ENCODE peak calls at places on chromosomes 11 and 22, in ten cellular contexts. One of them, this sample, is unnamed.

GRCh38 chr11:47750725-47751124 is 16.4 kb downstream of the FNBP4 start:
- DNase-seq in EH: no peak
- DNase-seq in H7: no peak
- DNase-seq in fibroblast of the aortic adventitia: no peak
- DNase-seq in brain microvascular endothelial cell: no peak
- DNase-seq in activated naive CD8-positive, alpha-beta T cell treated with anti-CD3 and anti-CD28 coated beads for 36 hours: no peak
- DNase-seq in body of pancreas: no peak
- DNase-seq in CD4-positive, alpha-beta memory T cell: no peak
- DNase-seq in iris pigment epithelial cell: peak; percentile 21
- DNase-seq in stimulated activated CD4-positive, alpha-beta T cell treated with anti-CD3 and anti-CD28 coated beads, TNF-alpha, amount 100 ng/mL, for 4 hours: no peak
- DNase-seq in this sample: no peak

GRCh38 chr22:48574776-48575566 is 1252.7 kb downstream of the BRD1 start:
- DNase-seq in H7: peak; percentile 100
- DNase-seq in fibroblast of the aortic adventitia: no peak
- DNase-seq in stimulated activated CD4-positive, alpha-beta T cell treated with anti-CD3 and anti-CD28 coated beads, TNF-alpha, amount 100 ng/mL, for 4 hours: no peak
- DNase-seq in iris pigment epithelial cell: peak; percentile 17
- DNase-seq in CD4-positive, alpha-beta memory T cell: no peak
- DNase-seq in body of pancreas: peak; percentile 65
- DNase-seq in EH: no peak
- DNase-seq in brain microvascular endothelial cell: no peak
- DNase-seq in activated naive CD8-positive, alpha-beta T cell treated with anti-CD3 and anti-CD28 coated beads for 36 hours: peak; percentile 70
- DNase-seq in this sample: no peak

GRCh38 chr11:79198203-79198897 is 242.5 kb downstream of the TENM4 start:
- DNase-seq in CD4-positive, alpha-beta memory T cell: no peak
- DNase-seq in activated naive CD8-positive, alpha-beta T cell treated with anti-CD3 and anti-CD28 coated beads for 36 hours: no peak
- DNase-seq in fibroblast of the aortic adventitia: no peak
- DNase-seq in EH: no peak
- DNase-seq in brain microvascular endothelial cell: no peak
- DNase-seq in H7: no peak
- DNase-seq in body of pancreas: no peak
- DNase-seq in iris pigment epithelial cell: no peak
- DNase-seq in stimulated activated CD4-positive, alpha-beta T cell treated with anti-CD3 and anti-CD28 coated beads, TNF-alpha, amount 100 ng/mL, for 4 hours: no peak
- DNase-seq in this sample: no peak

GRCh38 chr22:44091021-44091721 is 67.1 kb downstream of the PARVB start:
- DNase-seq in EH: peak; percentile 20
- DNase-seq in CD4-positive, alpha-beta memory T cell: peak; percentile 18
- DNase-seq in activated naive CD8-positive, alpha-beta T cell treated with anti-CD3 and anti-CD28 coated beads for 36 hours: peak; percentile 55
- DNase-seq in body of pancreas: no peak
- DNase-seq in H7: peak; percentile 76
- DNase-seq in fibroblast of the aortic adventitia: peak; percentile 18
- DNase-seq in brain microvascular endothelial cell: peak; percentile 31
- DNase-seq in stimulated activated CD4-positive, alpha-beta T cell treated with anti-CD3 and anti-CD28 coated beads, TNF-alpha, amount 100 ng/mL, for 4 hours: peak; percentile 10
- DNase-seq in iris pigment epithelial cell: peak; percentile 26
- DNase-seq in this sample: peak; percentile 48

GRCh38 chr22:42056757-42057511 is 13.7 kb downstream of the NAGA start:
- DNase-seq in iris pigment epithelial cell: no peak
- DNase-seq in activated naive CD8-positive, alpha-beta T cell treated with anti-CD3 and anti-CD28 coated beads for 36 hours: no peak
- DNase-seq in stimulated activated CD4-positive, alpha-beta T cell treated with anti-CD3 and anti-CD28 coated beads, TNF-alpha, amount 100 ng/mL, for 4 hours: no peak
- DNase-seq in EH: no peak
- DNase-seq in body of pancreas: no peak
- DNase-seq in fibroblast of the aortic adventitia: no peak
- DNase-seq in CD4-positive, alpha-beta memory T cell: no peak
- DNase-seq in H7: no peak
- DNase-seq in brain microvascular endothelial cell: no peak
- DNase-seq in this sample: no peak

GRCh38 chr11:133762538-133762937 is 82.8 kb downstream of the SPATA19 start:
- DNase-seq in stimulated activated CD4-positive, alpha-beta T cell treated with anti-CD3 and anti-CD28 coated beads, TNF-alpha, amount 100 ng/mL, for 4 hours: no peak
- DNase-seq in H7: no peak
- DNase-seq in activated naive CD8-positive, alpha-beta T cell treated with anti-CD3 and anti-CD28 coated beads for 36 hours: no peak
- DNase-seq in iris pigment epithelial cell: no peak
- DNase-seq in body of pancreas: no peak
- DNase-seq in brain microvascular endothelial cell: no peak
- DNase-seq in fibroblast of the aortic adventitia: no peak
- DNase-seq in CD4-positive, alpha-beta memory T cell: no peak
- DNase-seq in EH: no peak
- DNase-seq in this sample: no peak

GRCh38 chr11:23078289-23078971 is 218.2 kb upstream of the CCDC179 start:
- DNase-seq in CD4-positive, alpha-beta memory T cell: no peak
- DNase-seq in iris pigment epithelial cell: peak; percentile 69
- DNase-seq in EH: peak; percentile 59
- DNase-seq in body of pancreas: no peak
- DNase-seq in brain microvascular endothelial cell: peak; percentile 9
- DNase-seq in fibroblast of the aortic adventitia: peak; percentile 2
- DNase-seq in H7: no peak
- DNase-seq in stimulated activated CD4-positive, alpha-beta T cell treated with anti-CD3 and anti-CD28 coated beads, TNF-alpha, amount 100 ng/mL, for 4 hours: no peak
- DNase-seq in activated naive CD8-positive, alpha-beta T cell treated with anti-CD3 and anti-CD28 coated beads for 36 hours: no peak
- DNase-seq in this sample: no peak

GRCh38 chr11:66950113-66950535 is 8.1 kb downstream of the PC start:
- DNase-seq in activated naive CD8-positive, alpha-beta T cell treated with anti-CD3 and anti-CD28 coated beads for 36 hours: peak; percentile 7
- DNase-seq in H7: peak; percentile 37
- DNase-seq in EH: peak; percentile 87
- DNase-seq in stimulated activated CD4-positive, alpha-beta T cell treated with anti-CD3 and anti-CD28 coated beads, TNF-alpha, amount 100 ng/mL, for 4 hours: no peak
- DNase-seq in body of pancreas: peak; percentile 44
- DNase-seq in brain microvascular endothelial cell: peak; percentile 91
- DNase-seq in iris pigment epithelial cell: peak; percentile 84
- DNase-seq in fibroblast of the aortic adventitia: peak; percentile 60
- DNase-seq in CD4-positive, alpha-beta memory T cell: no peak
- DNase-seq in this sample: peak; percentile 19

GRCh38 chr11:33692013-33692504 is 8.6 kb downstream of the C11orf91 start:
- DNase-seq in stimulated activated CD4-positive, alpha-beta T cell treated with anti-CD3 and anti-CD28 coated beads, TNF-alpha, amount 100 ng/mL, for 4 hours: no peak
- DNase-seq in iris pigment epithelial cell: peak; percentile 98
- DNase-seq in CD4-positive, alpha-beta memory T cell: no peak
- DNase-seq in body of pancreas: peak; percentile 90
- DNase-seq in brain microvascular endothelial cell: peak; percentile 97
- DNase-seq in EH: peak; percentile 99
- DNase-seq in fibroblast of the aortic adventitia: peak; percentile 98
- DNase-seq in activated naive CD8-positive, alpha-beta T cell treated with anti-CD3 and anti-CD28 coated beads for 36 hours: no peak
- DNase-seq in H7: no peak
- DNase-seq in this sample: no peak

GRCh38 chr11:119854521-119854920 is 125.5 kb upstream of the NECTIN1 start:
- DNase-seq in body of pancreas: peak; percentile 6
- DNase-seq in iris pigment epithelial cell: no peak
- DNase-seq in stimulated activated CD4-positive, alpha-beta T cell treated with anti-CD3 and anti-CD28 coated beads, TNF-alpha, amount 100 ng/mL, for 4 hours: no peak
- DNase-seq in H7: no peak
- DNase-seq in activated naive CD8-positive, alpha-beta T cell treated with anti-CD3 and anti-CD28 coated beads for 36 hours: no peak
- DNase-seq in EH: no peak
- DNase-seq in CD4-positive, alpha-beta memory T cell: no peak
- DNase-seq in fibroblast of the aortic adventitia: no peak
- DNase-seq in brain microvascular endothelial cell: no peak
- DNase-seq in this sample: no peak

GRCh38 chr11:36311926-36312592 is 16.0 kb downstream of the PRR5L start:
- DNase-seq in fibroblast of the aortic adventitia: no peak
- DNase-seq in body of pancreas: no peak
- DNase-seq in activated naive CD8-positive, alpha-beta T cell treated with anti-CD3 and anti-CD28 coated beads for 36 hours: no peak
- DNase-seq in iris pigment epithelial cell: peak; percentile 27
- DNase-seq in brain microvascular endothelial cell: no peak
- DNase-seq in EH: peak; percentile 19
- DNase-seq in CD4-positive, alpha-beta memory T cell: no peak
- DNase-seq in H7: no peak
- DNase-seq in stimulated activated CD4-positive, alpha-beta T cell treated with anti-CD3 and anti-CD28 coated beads, TNF-alpha, amount 100 ng/mL, for 4 hours: no peak
- DNase-seq in this sample: no peak

GRCh38 chr11:127274328-127274676 is 273.7 kb upstream of the KIRREL3 start:
- DNase-seq in fibroblast of the aortic adventitia: no peak
- DNase-seq in iris pigment epithelial cell: no peak
- DNase-seq in brain microvascular endothelial cell: no peak
- DNase-seq in stimulated activated CD4-positive, alpha-beta T cell treated with anti-CD3 and anti-CD28 coated beads, TNF-alpha, amount 100 ng/mL, for 4 hours: no peak
- DNase-seq in activated naive CD8-positive, alpha-beta T cell treated with anti-CD3 and anti-CD28 coated beads for 36 hours: no peak
- DNase-seq in body of pancreas: no peak
- DNase-seq in H7: no peak
- DNase-seq in CD4-positive, alpha-beta memory T cell: no peak
- DNase-seq in EH: no peak
- DNase-seq in this sample: no peak

GRCh38 chr22:17269607-17270261 is 50.5 kb upstream of the ADA2 start:
- DNase-seq in EH: no peak
- DNase-seq in iris pigment epithelial cell: no peak
- DNase-seq in brain microvascular endothelial cell: no peak
- DNase-seq in CD4-positive, alpha-beta memory T cell: no peak
- DNase-seq in activated naive CD8-positive, alpha-beta T cell treated with anti-CD3 and anti-CD28 coated beads for 36 hours: no peak
- DNase-seq in body of pancreas: no peak
- DNase-seq in fibroblast of the aortic adventitia: no peak
- DNase-seq in H7: peak; percentile 15
- DNase-seq in stimulated activated CD4-positive, alpha-beta T cell treated with anti-CD3 and anti-CD28 coated beads, TNF-alpha, amount 100 ng/mL, for 4 hours: no peak
- DNase-seq in this sample: no peak

GRCh38 chr22:48673806-48674500 is 1153.7 kb downstream of the BRD1 start:
- DNase-seq in H7: no peak
- DNase-seq in activated naive CD8-positive, alpha-beta T cell treated with anti-CD3 and anti-CD28 coated beads for 36 hours: no peak
- DNase-seq in iris pigment epithelial cell: no peak
- DNase-seq in CD4-positive, alpha-beta memory T cell: no peak
- DNase-seq in brain microvascular endothelial cell: no peak
- DNase-seq in body of pancreas: peak; percentile 5
- DNase-seq in stimulated activated CD4-positive, alpha-beta T cell treated with anti-CD3 and anti-CD28 coated beads, TNF-alpha, amount 100 ng/mL, for 4 hours: no peak
- DNase-seq in fibroblast of the aortic adventitia: no peak
- DNase-seq in EH: no peak
- DNase-seq in this sample: no peak

GRCh38 chr11:74268451-74268850 is 43.0 kb downstream of the P4HA3 start:
- DNase-seq in CD4-positive, alpha-beta memory T cell: no peak
- DNase-seq in EH: no peak
- DNase-seq in stimulated activated CD4-positive, alpha-beta T cell treated with anti-CD3 and anti-CD28 coated beads, TNF-alpha, amount 100 ng/mL, for 4 hours: no peak
- DNase-seq in fibroblast of the aortic adventitia: no peak
- DNase-seq in iris pigment epithelial cell: no peak
- DNase-seq in brain microvascular endothelial cell: no peak
- DNase-seq in H7: no peak
- DNase-seq in activated naive CD8-positive, alpha-beta T cell treated with anti-CD3 and anti-CD28 coated beads for 36 hours: no peak
- DNase-seq in body of pancreas: no peak
- DNase-seq in this sample: no peak

GRCh38 chr11:65357856-65358356 is 3.4 kb downstream of the TIGD3 start:
- DNase-seq in stimulated activated CD4-positive, alpha-beta T cell treated with anti-CD3 and anti-CD28 coated beads, TNF-alpha, amount 100 ng/mL, for 4 hours: no peak
- DNase-seq in CD4-positive, alpha-beta memory T cell: no peak
- DNase-seq in fibroblast of the aortic adventitia: peak; percentile 22
- DNase-seq in body of pancreas: no peak
- DNase-seq in EH: no peak
- DNase-seq in brain microvascular endothelial cell: no peak
- DNase-seq in H7: no peak
- DNase-seq in activated naive CD8-positive, alpha-beta T cell treated with anti-CD3 and anti-CD28 coated beads for 36 hours: no peak
- DNase-seq in iris pigment epithelial cell: no peak
- DNase-seq in this sample: no peak

GRCh38 chr11:83610996-83611395 is 324.8 kb upstream of the CCDC90B start:
- DNase-seq in brain microvascular endothelial cell: no peak
- DNase-seq in EH: no peak
- DNase-seq in stimulated activated CD4-positive, alpha-beta T cell treated with anti-CD3 and anti-CD28 coated beads, TNF-alpha, amount 100 ng/mL, for 4 hours: no peak
- DNase-seq in activated naive CD8-positive, alpha-beta T cell treated with anti-CD3 and anti-CD28 coated beads for 36 hours: no peak
- DNase-seq in H7: no peak
- DNase-seq in iris pigment epithelial cell: no peak
- DNase-seq in CD4-positive, alpha-beta memory T cell: no peak
- DNase-seq in fibroblast of the aortic adventitia: no peak
- DNase-seq in body of pancreas: no peak
- DNase-seq in this sample: no peak

GRCh38 chr11:113133071-113133470 is 171.9 kb downstream of the NCAM1 start:
- DNase-seq in stimulated activated CD4-positive, alpha-beta T cell treated with anti-CD3 and anti-CD28 coated beads, TNF-alpha, amount 100 ng/mL, for 4 hours: no peak
- DNase-seq in fibroblast of the aortic adventitia: no peak
- DNase-seq in brain microvascular endothelial cell: no peak
- DNase-seq in EH: no peak
- DNase-seq in H7: no peak
- DNase-seq in activated naive CD8-positive, alpha-beta T cell treated with anti-CD3 and anti-CD28 coated beads for 36 hours: no peak
- DNase-seq in body of pancreas: no peak
- DNase-seq in CD4-positive, alpha-beta memory T cell: no peak
- DNase-seq in iris pigment epithelial cell: no peak
- DNase-seq in this sample: no peak

GRCh38 chr11:62505112-62505783 is 41.4 kb downstream of the AHNAK start:
- DNase-seq in stimulated activated CD4-positive, alpha-beta T cell treated with anti-CD3 and anti-CD28 coated beads, TNF-alpha, amount 100 ng/mL, for 4 hours: no peak
- DNase-seq in activated naive CD8-positive, alpha-beta T cell treated with anti-CD3 and anti-CD28 coated beads for 36 hours: no peak
- DNase-seq in iris pigment epithelial cell: no peak
- DNase-seq in body of pancreas: peak; percentile 6
- DNase-seq in EH: no peak
- DNase-seq in fibroblast of the aortic adventitia: no peak
- DNase-seq in H7: peak; percentile 91
- DNase-seq in CD4-positive, alpha-beta memory T cell: no peak
- DNase-seq in brain microvascular endothelial cell: peak; percentile 16
- DNase-seq in this sample: no peak

GRCh38 chr22:31144223-31144622 is 3.9 kb upstream of the PLA2G3 start:
- DNase-seq in H7: no peak
- DNase-seq in fibroblast of the aortic adventitia: no peak
- DNase-seq in stimulated activated CD4-positive, alpha-beta T cell treated with anti-CD3 and anti-CD28 coated beads, TNF-alpha, amount 100 ng/mL, for 4 hours: no peak
- DNase-seq in iris pigment epithelial cell: peak; percentile 33
- DNase-seq in CD4-positive, alpha-beta memory T cell: no peak
- DNase-seq in brain microvascular endothelial cell: peak; percentile 12
- DNase-seq in body of pancreas: no peak
- DNase-seq in EH: peak; percentile 55
- DNase-seq in activated naive CD8-positive, alpha-beta T cell treated with anti-CD3 and anti-CD28 coated beads for 36 hours: no peak
- DNase-seq in this sample: no peak

GRCh38 chr11:120509346-120510053 is 2.0 kb upstream of the GRIK4 start:
- DNase-seq in fibroblast of the aortic adventitia: no peak
- DNase-seq in brain microvascular endothelial cell: no peak
- DNase-seq in body of pancreas: no peak
- DNase-seq in iris pigment epithelial cell: no peak
- DNase-seq in H7: no peak
- DNase-seq in activated naive CD8-positive, alpha-beta T cell treated with anti-CD3 and anti-CD28 coated beads for 36 hours: no peak
- DNase-seq in stimulated activated CD4-positive, alpha-beta T cell treated with anti-CD3 and anti-CD28 coated beads, TNF-alpha, amount 100 ng/mL, for 4 hours: no peak
- DNase-seq in EH: no peak
- DNase-seq in CD4-positive, alpha-beta memory T cell: no peak
- DNase-seq in this sample: no peak

This sample was measured in activated naive CD4-positive, alpha-beta T cell treated with Interleukin-2 at 50 U/mL for 16 hours.